ENCODE peak calls at places on chromosomes 16 and 17, in six cellular contexts. One of them, this sample, is unnamed.

GRCh38 chr16:17277981-17278381 is 192.8 kb downstream of the XYLT1 start:
- DNase-seq in AG04450: no peak
- DNase-seq in cardiac muscle cell: peak
- DNase-seq in CD4-positive, alpha-beta memory T cell: no peak
- DNase-seq in CD8-positive, alpha-beta T cell: peak
- DNase-seq in thoracic aorta: no peak
- DNase-seq in this sample: no peak

GRCh38 chr17:2393954-2394749 is 6.7 kb downstream of the MNT start:
- DNase-seq in AG04450: no peak
- DNase-seq in cardiac muscle cell: no peak
- DNase-seq in CD4-positive, alpha-beta memory T cell: no peak
- DNase-seq in CD8-positive, alpha-beta T cell: no peak
- DNase-seq in thoracic aorta: no peak
- DNase-seq in this sample: no peak

GRCh38 chr17:30323262-30323894 is 10.5 kb downstream of the TMIGD1 start:
- DNase-seq in AG04450: no peak
- DNase-seq in cardiac muscle cell: no peak
- DNase-seq in CD4-positive, alpha-beta memory T cell: peak
- DNase-seq in CD8-positive, alpha-beta T cell: peak
- DNase-seq in thoracic aorta: no peak
- DNase-seq in this sample: peak

GRCh38 chr16:24748242-24748641 is 18.8 kb downstream of the TNRC6A start:
- DNase-seq in AG04450: peak
- DNase-seq in cardiac muscle cell: no peak
- DNase-seq in CD4-positive, alpha-beta memory T cell: no peak
- DNase-seq in CD8-positive, alpha-beta T cell: no peak
- DNase-seq in thoracic aorta: peak
- DNase-seq in this sample: no peak

GRCh38 chr17:36940313-36941264 is 3.3 kb downstream of the LHX1 start:
- DNase-seq in AG04450: no peak
- DNase-seq in cardiac muscle cell: no peak
- DNase-seq in CD4-positive, alpha-beta memory T cell: no peak
- DNase-seq in CD8-positive, alpha-beta T cell: no peak
- DNase-seq in thoracic aorta: no peak
- DNase-seq in this sample: no peak

GRCh38 chr17:5226940-5227878 is 7.5 kb downstream of the SCIMP start:
- DNase-seq in AG04450: no peak
- DNase-seq in cardiac muscle cell: no peak
- DNase-seq in CD4-positive, alpha-beta memory T cell: no peak
- DNase-seq in CD8-positive, alpha-beta T cell: peak
- DNase-seq in thoracic aorta: no peak
- DNase-seq in this sample: no peak

GRCh38 chr16:71526111-71526998 is at the start of gene CHST4:
- DNase-seq in AG04450: peak
- DNase-seq in cardiac muscle cell: peak
- DNase-seq in CD4-positive, alpha-beta memory T cell: no peak
- DNase-seq in CD8-positive, alpha-beta T cell: no peak
- DNase-seq in thoracic aorta: no peak
- DNase-seq in this sample: no peak

GRCh38 chr17:14699569-14700190 is 398.8 kb downstream of the HS3ST3B1 start:
- DNase-seq in AG04450: no peak
- DNase-seq in cardiac muscle cell: no peak
- DNase-seq in CD4-positive, alpha-beta memory T cell: no peak
- DNase-seq in CD8-positive, alpha-beta T cell: no peak
- DNase-seq in thoracic aorta: no peak
- DNase-seq in this sample: no peak

GRCh38 chr17:2082003-2082862 is 27.3 kb downstream of the HIC1 start:
- DNase-seq in AG04450: no peak
- DNase-seq in cardiac muscle cell: no peak
- DNase-seq in CD4-positive, alpha-beta memory T cell: no peak
- DNase-seq in CD8-positive, alpha-beta T cell: no peak
- DNase-seq in thoracic aorta: no peak
- DNase-seq in this sample: no peak

GRCh38 chr16:22262460-22262859 is 34.7 kb upstream of the POLR3E start:
- DNase-seq in AG04450: no peak
- DNase-seq in cardiac muscle cell: no peak
- DNase-seq in CD4-positive, alpha-beta memory T cell: no peak
- DNase-seq in CD8-positive, alpha-beta T cell: no peak
- DNase-seq in thoracic aorta: no peak
- DNase-seq in this sample: no peak

GRCh38 chr16:31474173-31474714 is 2.3 kb downstream of the TGFB1I1 start:
- DNase-seq in AG04450: peak
- DNase-seq in cardiac muscle cell: no peak
- DNase-seq in CD4-positive, alpha-beta memory T cell: no peak
- DNase-seq in CD8-positive, alpha-beta T cell: no peak
- DNase-seq in thoracic aorta: no peak
- DNase-seq in this sample: no peak

GRCh38 chr16:13873835-13874438 is 46.0 kb upstream of the ERCC4 start:
- DNase-seq in AG04450: no peak
- DNase-seq in cardiac muscle cell: peak
- DNase-seq in CD4-positive, alpha-beta memory T cell: no peak
- DNase-seq in CD8-positive, alpha-beta T cell: no peak
- DNase-seq in thoracic aorta: no peak
- DNase-seq in this sample: no peak

GRCh38 chr17:61218438-61218837 is 181.2 kb upstream of the TBX2 start:
- DNase-seq in AG04450: peak
- DNase-seq in cardiac muscle cell: no peak
- DNase-seq in CD4-positive, alpha-beta memory T cell: no peak
- DNase-seq in CD8-positive, alpha-beta T cell: no peak
- DNase-seq in thoracic aorta: no peak
- DNase-seq in this sample: no peak

GRCh38 chr17:74761419-74761818 is 13.0 kb downstream of the NHERF1 start:
- DNase-seq in AG04450: no peak
- DNase-seq in cardiac muscle cell: no peak
- DNase-seq in CD4-positive, alpha-beta memory T cell: no peak
- DNase-seq in CD8-positive, alpha-beta T cell: no peak
- DNase-seq in thoracic aorta: no peak
- DNase-seq in this sample: no peak

GRCh38 chr17:74645010-74645409 is 21.5 kb upstream of the CD300E start:
- DNase-seq in AG04450: no peak
- DNase-seq in cardiac muscle cell: no peak
- DNase-seq in CD4-positive, alpha-beta memory T cell: no peak
- DNase-seq in CD8-positive, alpha-beta T cell: no peak
- DNase-seq in thoracic aorta: no peak
- DNase-seq in this sample: no peak

GRCh38 chr17:51802544-51802943 is 356.0 kb downstream of the CA10 start:
- DNase-seq in AG04450: no peak
- DNase-seq in cardiac muscle cell: no peak
- DNase-seq in CD4-positive, alpha-beta memory T cell: no peak
- DNase-seq in CD8-positive, alpha-beta T cell: no peak
- DNase-seq in thoracic aorta: no peak
- DNase-seq in this sample: no peak

GRCh38 chr16:21283521-21284289 is 5.6 kb upstream of the CRYM start:
- DNase-seq in AG04450: no peak
- DNase-seq in cardiac muscle cell: peak
- DNase-seq in CD4-positive, alpha-beta memory T cell: no peak
- DNase-seq in CD8-positive, alpha-beta T cell: no peak
- DNase-seq in thoracic aorta: no peak
- DNase-seq in this sample: no peak

GRCh38 chr17:3953542-3953941 is 10.7 kb downstream of the ATP2A3 start:
- DNase-seq in AG04450: no peak
- DNase-seq in cardiac muscle cell: no peak
- DNase-seq in CD4-positive, alpha-beta memory T cell: no peak
- DNase-seq in CD8-positive, alpha-beta T cell: no peak
- DNase-seq in thoracic aorta: no peak
- DNase-seq in this sample: no peak

GRCh38 chr17:19911033-19911432 is 43.3 kb upstream of the ULK2 start:
- DNase-seq in AG04450: no peak
- DNase-seq in cardiac muscle cell: no peak
- DNase-seq in CD4-positive, alpha-beta memory T cell: no peak
- DNase-seq in CD8-positive, alpha-beta T cell: no peak
- DNase-seq in thoracic aorta: no peak
- DNase-seq in this sample: no peak

GRCh38 chr16:62760398-62760797 is 724.2 kb upstream of the CDH8 start:
- DNase-seq in AG04450: no peak
- DNase-seq in cardiac muscle cell: no peak
- DNase-seq in CD4-positive, alpha-beta memory T cell: no peak
- DNase-seq in CD8-positive, alpha-beta T cell: no peak
- DNase-seq in thoracic aorta: no peak
- DNase-seq in this sample: no peak

GRCh38 chr16:86029131-86029741 is 130.3 kb downstream of the IRF8 start:
- DNase-seq in AG04450: peak
- DNase-seq in cardiac muscle cell: no peak
- DNase-seq in CD4-positive, alpha-beta memory T cell: no peak
- DNase-seq in CD8-positive, alpha-beta T cell: no peak
- DNase-seq in thoracic aorta: no peak
- DNase-seq in this sample: no peak

GRCh38 chr17:7026471-7027115 is 3.7 kb downstream of the BCL6B start:
- DNase-seq in AG04450: no peak
- DNase-seq in cardiac muscle cell: no peak
- DNase-seq in CD4-positive, alpha-beta memory T cell: no peak
- DNase-seq in CD8-positive, alpha-beta T cell: no peak
- DNase-seq in thoracic aorta: no peak
- DNase-seq in this sample: no peak

GRCh38 chr17:74005790-74006189 is 197.7 kb upstream of the RPL38 start:
- DNase-seq in AG04450: no peak
- DNase-seq in cardiac muscle cell: no peak
- DNase-seq in CD4-positive, alpha-beta memory T cell: no peak
- DNase-seq in CD8-positive, alpha-beta T cell: no peak
- DNase-seq in thoracic aorta: no peak
- DNase-seq in this sample: no peak

GRCh38 chr16:50152386-50152806 is 710 bp upstream of the TENT4B start:
- DNase-seq in AG04450: no peak
- DNase-seq in cardiac muscle cell: peak
- DNase-seq in CD4-positive, alpha-beta memory T cell: peak
- DNase-seq in CD8-positive, alpha-beta T cell: peak
- DNase-seq in thoracic aorta: no peak
- DNase-seq in this sample: no peak

GRCh38 chr17:29571883-29572681 is 3.6 kb downstream of the TP53I13 start:
- DNase-seq in AG04450: no peak
- DNase-seq in cardiac muscle cell: no peak
- DNase-seq in CD4-positive, alpha-beta memory T cell: no peak
- DNase-seq in CD8-positive, alpha-beta T cell: no peak
- DNase-seq in thoracic aorta: no peak
- DNase-seq in this sample: no peak

GRCh38 chr16:11597268-11597690 is 10.6 kb upstream of the LITAF start:
- DNase-seq in AG04450: no peak
- DNase-seq in cardiac muscle cell: no peak
- DNase-seq in CD4-positive, alpha-beta memory T cell: no peak
- DNase-seq in CD8-positive, alpha-beta T cell: no peak
- DNase-seq in thoracic aorta: no peak
- DNase-seq in this sample: no peak

GRCh38 chr17:10197721-10198508 is 491 bp downstream of the GAS7 start:
- DNase-seq in AG04450: no peak
- DNase-seq in cardiac muscle cell: peak
- DNase-seq in CD4-positive, alpha-beta memory T cell: no peak
- DNase-seq in CD8-positive, alpha-beta T cell: no peak
- DNase-seq in thoracic aorta: no peak
- DNase-seq in this sample: no peak

GRCh38 chr17:7842380-7842949 is 8.4 kb downstream of the KDM6B start:
- DNase-seq in AG04450: peak
- DNase-seq in cardiac muscle cell: no peak
- DNase-seq in CD4-positive, alpha-beta memory T cell: peak
- DNase-seq in CD8-positive, alpha-beta T cell: peak
- DNase-seq in thoracic aorta: peak
- DNase-seq in this sample: peak

GRCh38 chr17:59327136-59327878 is 4.1 kb upstream of the YPEL2 start:
- DNase-seq in AG04450: no peak
- DNase-seq in cardiac muscle cell: no peak
- DNase-seq in CD4-positive, alpha-beta memory T cell: no peak
- DNase-seq in CD8-positive, alpha-beta T cell: no peak
- DNase-seq in thoracic aorta: no peak
- DNase-seq in this sample: no peak

GRCh38 chr17:82458130-82458884 is at the start of gene NARF:
- DNase-seq in AG04450: peak
- DNase-seq in cardiac muscle cell: peak
- DNase-seq in CD4-positive, alpha-beta memory T cell: peak
- DNase-seq in CD8-positive, alpha-beta T cell: peak
- DNase-seq in thoracic aorta: peak
- DNase-seq in this sample: peak
- H3K4me3 ChIP-seq in AG04450: peak
- H3K4me3 ChIP-seq in cardiac muscle cell: peak
- H3K4me3 ChIP-seq in CD4-positive, alpha-beta memory T cell: peak
- H3K4me3 ChIP-seq in CD8-positive, alpha-beta T cell: peak
- H3K4me3 ChIP-seq in thoracic aorta: peak
- H3K4me3 ChIP-seq in this sample: peak

GRCh38 chr17:62681939-62682381 is 54.5 kb downstream of the MRC2 start:
- DNase-seq in AG04450: no peak
- DNase-seq in cardiac muscle cell: no peak
- DNase-seq in CD4-positive, alpha-beta memory T cell: no peak
- DNase-seq in CD8-positive, alpha-beta T cell: no peak
- DNase-seq in thoracic aorta: no peak
- DNase-seq in this sample: no peak

GRCh38 chr17:62678214-62678919 is 50.9 kb downstream of the MRC2 start:
- DNase-seq in AG04450: no peak
- DNase-seq in cardiac muscle cell: no peak
- DNase-seq in CD4-positive, alpha-beta memory T cell: no peak
- DNase-seq in CD8-positive, alpha-beta T cell: no peak
- DNase-seq in thoracic aorta: no peak
- DNase-seq in this sample: no peak

GRCh38 chr17:62681061-62681938 is 53.8 kb downstream of the MRC2 start:
- DNase-seq in AG04450: no peak
- DNase-seq in cardiac muscle cell: no peak
- DNase-seq in CD4-positive, alpha-beta memory T cell: no peak
- DNase-seq in CD8-positive, alpha-beta T cell: no peak
- DNase-seq in thoracic aorta: no peak
- DNase-seq in this sample: no peak

GRCh38 chr17:62680541-62681052 is 53.1 kb downstream of the MRC2 start:
- DNase-seq in AG04450: no peak
- DNase-seq in cardiac muscle cell: no peak
- DNase-seq in CD4-positive, alpha-beta memory T cell: no peak
- DNase-seq in CD8-positive, alpha-beta T cell: no peak
- DNase-seq in thoracic aorta: no peak
- DNase-seq in this sample: no peak

GRCh38 chr17:62679866-62680377 is 52.5 kb downstream of the MRC2 start:
- DNase-seq in AG04450: no peak
- DNase-seq in cardiac muscle cell: no peak
- DNase-seq in CD4-positive, alpha-beta memory T cell: no peak
- DNase-seq in CD8-positive, alpha-beta T cell: no peak
- DNase-seq in thoracic aorta: no peak
- DNase-seq in this sample: no peak
- H3K27ac ChIP-seq in AG04450: no peak
- H3K27ac ChIP-seq in cardiac muscle cell: no peak
- H3K27ac ChIP-seq in CD4-positive, alpha-beta memory T cell: no peak
- H3K27ac ChIP-seq in CD8-positive, alpha-beta T cell: no peak
- H3K27ac ChIP-seq in thoracic aorta: peak
- H3K27ac ChIP-seq in this sample: no peak

GRCh38 chr17:64500487-64500859 is 3.6 kb upstream of the POLG2 start:
- DNase-seq in AG04450: no peak
- DNase-seq in cardiac muscle cell: peak
- DNase-seq in CD4-positive, alpha-beta memory T cell: no peak
- DNase-seq in CD8-positive, alpha-beta T cell: no peak
- DNase-seq in thoracic aorta: no peak
- DNase-seq in this sample: no peak
- H3K4me3 ChIP-seq in AG04450: no peak
- H3K4me3 ChIP-seq in cardiac muscle cell: no peak
- H3K4me3 ChIP-seq in CD4-positive, alpha-beta memory T cell: no peak
- H3K4me3 ChIP-seq in CD8-positive, alpha-beta T cell: no peak
- H3K4me3 ChIP-seq in thoracic aorta: no peak
- H3K4me3 ChIP-seq in this sample: no peak

DNA sequence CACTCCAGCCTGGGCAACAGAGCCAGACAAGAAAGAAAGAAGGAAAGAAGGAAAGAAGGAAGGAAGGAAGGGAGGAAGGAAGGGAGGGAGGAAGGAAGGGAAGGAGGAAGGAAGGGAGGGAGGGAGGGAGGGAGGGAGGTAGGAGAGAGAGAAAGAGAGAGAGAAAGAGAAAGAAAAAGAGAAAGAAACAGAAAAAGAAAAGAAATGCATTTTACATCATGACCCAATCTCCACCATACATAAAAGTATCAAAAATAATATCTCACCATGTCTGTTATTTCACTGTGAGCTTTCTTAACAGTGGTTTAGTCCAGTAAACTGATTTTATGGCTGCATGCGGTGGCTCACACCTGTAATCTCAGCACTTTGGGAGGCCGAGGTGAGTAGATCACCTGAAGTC is 70.0 kb downstream of the CYTH1 start:
- DNase-seq in AG04450: no peak
- DNase-seq in cardiac muscle cell: no peak
- DNase-seq in CD4-positive, alpha-beta memory T cell: no peak
- DNase-seq in CD8-positive, alpha-beta T cell: no peak
- DNase-seq in thoracic aorta: no peak
- DNase-seq in this sample: no peak
- H3K27ac ChIP-seq in AG04450: no peak
- H3K27ac ChIP-seq in cardiac muscle cell: no peak
- H3K27ac ChIP-seq in CD4-positive, alpha-beta memory T cell: no peak
- H3K27ac ChIP-seq in CD8-positive, alpha-beta T cell: no peak
- H3K27ac ChIP-seq in thoracic aorta: no peak
- H3K27ac ChIP-seq in this sample: peak